ENCODE peak calls at places on chromosomes 16 and 17, in four cellular contexts. J is tibial nerve, K is breast epithelium, Q is IMR-90. E is an unnamed sample.
A peak's percentile ranks its signal among the peaks of the same experiment; 100 is the strongest.

GRCh38 chr17:82889496-82890338 is 49.9 kb upstream of the ZNF750 start:
- DNase-seq in K (peak; percentile 95), J (no peak), Q (no peak), E (no peak)

GRCh38 chr16:78742501-78743283 is 643.2 kb downstream of the WWOX start:
- DNase-seq in Q (peak; percentile 27), K (no peak), J (no peak), E (no peak)

GRCh38 chr17:6823011-6823442 is 8.5 kb downstream of the TEKT1 start:
- DNase-seq in K (no peak), J (no peak), Q (peak; percentile 6), E (no peak)

GRCh38 chr16:27781195-27781524 is 231.2 kb downstream of the KATNIP start:
- DNase-seq in Q (no peak), J (no peak), K (no peak), E (no peak)

GRCh38 chr17:68197091-68197996 is 50.5 kb upstream of the AMZ2 start:
- DNase-seq in K (no peak), Q (no peak), J (no peak), E (no peak)

GRCh38 chr16:26856791-26857190 is 209.9 kb upstream of the C16orf82 start:
- DNase-seq in K (no peak), Q (no peak), J (no peak), E (no peak)

GRCh38 chr17:62653831-62654829 is 26.7 kb downstream of the MRC2 start:
- DNase-seq in K (no peak), Q (peak; percentile 38), J (peak; percentile 43), E (peak; percentile 80)

GRCh38 chr16:65244811-65245210 is 122.9 kb upstream of the CDH11 start:
- DNase-seq in J (no peak), Q (no peak), K (no peak), E (no peak)

GRCh38 chr17:60156746-60157145 is 7.0 kb downstream of the CA4 start:
- DNase-seq in J (no peak), K (no peak), Q (no peak), E (no peak)

GRCh38 chr17:16068323-16068722 is 68.7 kb downstream of the TTC19 start:
- DNase-seq in K (no peak), J (no peak), Q (peak; percentile 17), E (no peak)

GRCh38 chr16:30491744-30492308 is 19.3 kb downstream of the ITGAL start:
- DNase-seq in J (no peak), Q (peak; percentile 83), K (peak; percentile 67), E (peak; percentile 56)

GRCh38 chr17:200604-200985 is 19.1 kb upstream of the DOC2B start:
- DNase-seq in Q (no peak), J (no peak), K (no peak), E (no peak)

GRCh38 chr17:74404218-74404617 is 27.7 kb upstream of the GPRC5C start:
- DNase-seq in J (no peak), K (no peak), Q (no peak), E (no peak)

GRCh38 chr16:69115361-69115760 is 9.9 kb downstream of the HAS3 start:
- DNase-seq in Q (no peak), J (no peak), K (no peak), E (no peak)

GRCh38 chr16:55663770-55664677 is 8.2 kb downstream of the SLC6A2 start:
- DNase-seq in J (no peak), Q (no peak), K (no peak), E (no peak)

GRCh38 chr16:66891797-66892196 is 11.5 kb downstream of the PDP2 start:
- DNase-seq in K (no peak), Q (no peak), J (no peak), E (no peak)

GRCh38 chr17:63402808-63403207 is 43.3 kb downstream of the CYB561 start:
- DNase-seq in J (no peak), Q (peak; percentile 93), K (no peak), E (no peak)

GRCh38 chr17:1965556-1966273 is 59.4 kb downstream of the RTN4RL1 start:
- DNase-seq in J (no peak), Q (no peak), K (no peak), E (no peak)

GRCh38 chr17:57902800-57903759 is 52.1 kb downstream of the CUEDC1 start:
- DNase-seq in Q (peak; percentile 81), J (peak; percentile 69), K (peak; percentile 95), E (peak; percentile 92)

GRCh38 chr17:75679706-75680201 is 12.6 kb downstream of the SAP30BP start:
- DNase-seq in K (peak; percentile 82), J (peak; percentile 54), Q (no peak), E (no peak)

GRCh38 chr17:41367426-41368075 is 2.1 kb downstream of the KRT33B start:
- DNase-seq in Q (peak; percentile 69), J (no peak), K (peak; percentile 41), E (peak; percentile 89)

GRCh38 chr16:81716478-81717210 is 62.4 kb upstream of the PLCG2 start:
- DNase-seq in Q (no peak), K (no peak), J (no peak), E (no peak)

GRCh38 chr16:27721548-27722265 is 171.8 kb downstream of the KATNIP start:
- DNase-seq in J (peak; percentile 81), Q (peak; percentile 78), K (peak; percentile 42), E (no peak)

GRCh38 chr17:38566666-38567031 is 39.1 kb downstream of the SRCIN1 start:
- DNase-seq in K (no peak), J (no peak), Q (no peak), E (no peak)
- H3K27me3 ChIP-seq in K (peaks cover 16% of the 10 kb centered on the region), J (no peaks in the 10 kb centered on the region), Q (peaks cover 93% of the 10 kb centered on the region), E (no peaks in the 10 kb centered on the region)

GRCh38 chr16:10181196-10182162 is 749 bp downstream of the GRIN2A start:
- DNase-seq in K (peak; percentile 32), J (peak; percentile 8), Q (peak; percentile 11), E (peak; percentile 68)

GRCh38 chr16:10178079-10178478 is 4.1 kb downstream of the GRIN2A start:
- DNase-seq in J (no peak), Q (no peak), K (no peak), E (peak; percentile 28)

GRCh38 chr16:10182186-10182683 is at the start of gene GRIN2A:
- DNase-seq in K (no peak), Q (no peak), J (no peak), E (no peak)

GRCh38 chr16:10180771-10181163 is 1.5 kb downstream of the GRIN2A start:
- DNase-seq in J (no peak), K (no peak), Q (no peak), E (no peak)

GRCh38 chr16:10180042-10180770 is 2.0 kb downstream of the GRIN2A start:
- DNase-seq in K (no peak), Q (no peak), J (no peak), E (no peak)
- H3K27me3 ChIP-seq in K (peaks cover 49% of the 10 kb centered on the region), Q (peaks cover 5% of the 10 kb centered on the region), J (no peaks in the 10 kb centered on the region), E (peaks cover 22% of the 10 kb centered on the region)

DNA sequence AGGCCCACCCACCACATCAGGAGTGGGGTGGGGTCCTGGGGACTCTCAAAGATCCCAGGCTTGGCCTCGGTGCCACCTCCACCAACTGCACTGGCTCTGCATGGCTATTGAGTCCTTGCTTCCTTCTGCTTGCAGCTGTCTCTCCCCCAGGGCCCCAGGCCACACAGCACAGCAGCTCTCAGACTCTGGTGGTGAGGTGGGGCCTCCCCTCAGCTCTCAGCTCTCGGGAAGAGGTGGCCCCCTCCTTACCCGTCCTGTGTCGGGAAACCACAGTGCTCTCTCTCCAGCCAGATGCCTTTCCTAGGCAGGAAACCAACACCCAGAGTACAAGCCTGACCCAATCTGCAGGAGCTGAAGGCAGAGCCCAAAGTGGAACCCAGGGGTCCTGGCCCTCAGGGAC is 18.6 kb downstream of the SRCIN1 start:
- DNase-seq in J (no peak), Q (no peak), K (no peak), E (no peak)
- H3K27me3 ChIP-seq in J (no peaks in the 10 kb centered on the region), Q (peaks cover 84% of the 10 kb centered on the region), K (no peaks in the 10 kb centered on the region), E (no peaks in the 10 kb centered on the region)

GRCh38 chr16:87553174-87553573 is 49.1 kb upstream of the JPH3 start:
- DNase-seq in Q (no peak), K (no peak), J (no peak), E (no peak)
- H3K27me3 ChIP-seq in Q (peaks cover 18% of the 10 kb centered on the region), K (peaks cover 18% of the 10 kb centered on the region), J (no peaks in the 10 kb centered on the region), E (no peaks in the 10 kb centered on the region)

DNA sequence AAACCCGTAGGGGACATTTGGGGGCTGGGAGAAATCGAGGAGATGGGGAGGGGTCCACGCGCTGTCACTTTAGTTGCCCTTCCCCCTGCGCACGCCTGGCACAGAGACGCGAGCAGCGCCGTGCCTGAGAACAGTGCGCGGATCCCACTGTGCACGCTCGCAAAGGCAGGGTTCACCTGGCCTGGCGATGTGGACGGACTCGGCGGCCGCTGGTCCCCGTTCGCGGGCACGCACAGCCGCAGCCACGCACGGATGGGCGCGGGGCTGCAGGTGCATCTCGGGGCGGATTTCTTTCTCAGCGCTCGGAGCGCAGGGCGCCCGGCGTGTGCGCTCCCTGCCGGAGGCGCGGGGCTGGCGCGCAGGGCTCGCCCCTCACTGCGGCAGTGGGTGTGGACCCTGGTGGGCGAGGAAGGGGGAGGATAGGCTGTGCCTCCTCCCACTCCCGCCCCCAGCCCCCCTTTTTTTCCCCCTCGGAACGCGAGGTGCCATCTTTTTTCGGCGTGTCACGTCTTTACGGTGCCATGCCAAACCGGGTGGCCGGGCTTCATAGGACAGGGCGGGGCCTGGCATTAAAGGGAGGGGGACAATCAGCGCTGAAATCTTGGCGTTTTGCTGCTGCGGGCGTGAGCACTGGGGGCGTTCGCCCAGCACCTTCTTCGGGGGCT is 1.1 kb downstream of the MAPT start:
- DNase-seq in K (no peak), J (no peak), Q (no peak), E (peak; percentile 9)
- H3K27me3 ChIP-seq in K (peaks cover 28% of the 10 kb centered on the region), J (no peaks in the 10 kb centered on the region), Q (peaks cover 52% of the 10 kb centered on the region), E (peaks cover 50% of the 10 kb centered on the region)

GRCh38 chr16:84036131-84036530 is 6.5 kb downstream of the SLC38A8 start:
- DNase-seq in K (no peak), J (no peak), Q (no peak), E (no peak)
- H3K27me3 ChIP-seq in K (no peaks in the 10 kb centered on the region), J (no peaks in the 10 kb centered on the region), Q (peaks cover 55% of the 10 kb centered on the region), E (no peaks in the 10 kb centered on the region)

GRCh38 chr17:50636804-50637195 is 2.1 kb downstream of the ABCC3 start:
- DNase-seq in J (no peak), K (no peak), Q (no peak), E (no peak)
- H3K27me3 ChIP-seq in J (no peaks in the 10 kb centered on the region), K (no peaks in the 10 kb centered on the region), Q (peaks cover 5% of the 10 kb centered on the region), E (no peaks in the 10 kb centered on the region)

GRCh38 chr17:29838961-29839360 is 91.1 kb downstream of the SSH2 start:
- DNase-seq in J (no peak), K (no peak), Q (peak; percentile 44), E (peak; percentile 9)

GRCh38 chr17:29839656-29840055 is 90.4 kb downstream of the SSH2 start:
- DNase-seq in J (no peak), K (no peak), Q (no peak), E (no peak)

GRCh38 chr17:29836643-29837042 is 93.4 kb downstream of the SSH2 start:
- DNase-seq in J (no peak), Q (peak; percentile 38), K (no peak), E (no peak)

GRCh38 chr17:29835438-29836351 is 94.3 kb downstream of the SSH2 start:
- DNase-seq in Q (peak; percentile 73), K (no peak), J (no peak), E (peak; percentile 55)

GRCh38 chr17:29837531-29837930 is 92.5 kb downstream of the SSH2 start:
- DNase-seq in K (no peak), J (no peak), Q (no peak), E (no peak)
- H3K27me3 ChIP-seq in K (no peaks in the 10 kb centered on the region), J (no peaks in the 10 kb centered on the region), Q (no peaks in the 10 kb centered on the region), E (peaks cover 2% of the 10 kb centered on the region)

DNA sequence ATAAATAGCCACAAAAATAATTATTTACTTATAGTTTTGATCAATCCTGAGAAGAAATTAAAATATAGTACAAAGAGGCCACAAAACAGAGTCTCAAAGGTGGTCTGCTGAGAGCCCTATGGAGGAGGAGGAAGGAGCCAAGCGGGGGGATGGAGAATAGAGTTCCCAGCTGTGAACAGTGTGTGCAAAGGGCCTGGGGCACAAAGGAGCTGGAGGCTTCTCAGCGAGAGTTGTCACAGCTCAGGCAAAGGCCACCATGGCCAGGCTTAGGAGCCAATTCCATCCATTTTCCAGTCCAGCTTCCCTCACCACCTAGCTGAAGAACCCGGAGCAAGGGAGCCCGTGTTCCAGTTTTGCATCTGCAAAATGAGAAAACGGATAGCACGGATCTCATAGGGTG is 5.4 kb upstream of the ZNF423 start:
- DNase-seq in Q (no peak), J (no peak), K (no peak), E (no peak)
- H3K27me3 ChIP-seq in Q (peaks cover 37% of the 10 kb centered on the region), J (no peaks in the 10 kb centered on the region), K (no peaks in the 10 kb centered on the region), E (peaks cover 15% of the 10 kb centered on the region)